ENCODE peak calls at places on chromosomes 6 and 20, in five cellular contexts. One of them, this sample, is unnamed.

GRCh38 chr6:71527831-71528377 is 239.3 kb downstream of the OGFRL1 start:
- DNase-seq in fibroblast of the aortic adventitia: peak
- DNase-seq in progenitor cell of endocrine pancreas: no peak
- DNase-seq in Panc1: no peak
- DNase-seq in GM13976: no peak
- DNase-seq in this sample: no peak

GRCh38 chr6:47004458-47004857 is 37.7 kb downstream of the ADGRF1 start:
- DNase-seq in GM13976: no peak
- DNase-seq in progenitor cell of endocrine pancreas: no peak
- DNase-seq in Panc1: no peak
- DNase-seq in fibroblast of the aortic adventitia: peak
- DNase-seq in this sample: no peak

GRCh38 chr20:56934888-56935287 is 305.8 kb downstream of the TFAP2C start:
- DNase-seq in fibroblast of the aortic adventitia: no peak
- DNase-seq in progenitor cell of endocrine pancreas: no peak
- DNase-seq in GM13976: no peak
- DNase-seq in Panc1: no peak
- DNase-seq in this sample: no peak

GRCh38 chr6:137650720-137651119 is 156.5 kb upstream of the OLIG3 start:
- DNase-seq in fibroblast of the aortic adventitia: no peak
- DNase-seq in progenitor cell of endocrine pancreas: no peak
- DNase-seq in Panc1: no peak
- DNase-seq in GM13976: no peak
- DNase-seq in this sample: no peak

GRCh38 chr20:60138263-60139127 is 180.3 kb downstream of the CDH26 start:
- DNase-seq in progenitor cell of endocrine pancreas: no peak
- DNase-seq in fibroblast of the aortic adventitia: no peak
- DNase-seq in GM13976: peak
- DNase-seq in Panc1: no peak
- DNase-seq in this sample: peak

GRCh38 chr6:37826188-37826587 is 6.7 kb downstream of the ZFAND3 start:
- DNase-seq in fibroblast of the aortic adventitia: peak
- DNase-seq in Panc1: no peak
- DNase-seq in GM13976: no peak
- DNase-seq in progenitor cell of endocrine pancreas: no peak
- DNase-seq in this sample: no peak

GRCh38 chr6:5471637-5472430 is 210.5 kb downstream of the FARS2 start:
- DNase-seq in GM13976: no peak
- DNase-seq in fibroblast of the aortic adventitia: no peak
- DNase-seq in Panc1: no peak
- DNase-seq in progenitor cell of endocrine pancreas: no peak
- DNase-seq in this sample: no peak

GRCh38 chr20:61718361-61718760 is 347.3 kb downstream of the TAF4 start:
- DNase-seq in fibroblast of the aortic adventitia: no peak
- DNase-seq in GM13976: no peak
- DNase-seq in progenitor cell of endocrine pancreas: no peak
- DNase-seq in Panc1: no peak
- DNase-seq in this sample: no peak

GRCh38 chr20:62616728-62617621 is 25.3 kb upstream of the SLCO4A1 start:
- DNase-seq in Panc1: peak
- DNase-seq in fibroblast of the aortic adventitia: peak
- DNase-seq in progenitor cell of endocrine pancreas: peak
- DNase-seq in GM13976: peak
- DNase-seq in this sample: peak

GRCh38 chr6:3328145-3328544 is 69.4 kb downstream of the PSMG4 start:
- DNase-seq in progenitor cell of endocrine pancreas: no peak
- DNase-seq in fibroblast of the aortic adventitia: peak
- DNase-seq in GM13976: no peak
- DNase-seq in Panc1: no peak
- DNase-seq in this sample: no peak

GRCh38 chr6:151240036-151240685 is 394 bp downstream of the AKAP12 start:
- DNase-seq in GM13976: peak
- DNase-seq in progenitor cell of endocrine pancreas: peak
- DNase-seq in fibroblast of the aortic adventitia: peak
- DNase-seq in Panc1: no peak
- DNase-seq in this sample: peak

GRCh38 chr20:50987493-50988210 is 29.0 kb downstream of the MOCS3 start:
- DNase-seq in progenitor cell of endocrine pancreas: peak
- DNase-seq in fibroblast of the aortic adventitia: peak
- DNase-seq in GM13976: peak
- DNase-seq in Panc1: peak
- DNase-seq in this sample: peak

GRCh38 chr20:44228465-44229258 is 18.1 kb upstream of the OSER1 start:
- DNase-seq in GM13976: no peak
- DNase-seq in Panc1: no peak
- DNase-seq in fibroblast of the aortic adventitia: no peak
- DNase-seq in progenitor cell of endocrine pancreas: no peak
- DNase-seq in this sample: no peak

GRCh38 chr20:50891138-50891537 is 40.1 kb downstream of the ADNP start:
- DNase-seq in GM13976: no peak
- DNase-seq in fibroblast of the aortic adventitia: no peak
- DNase-seq in progenitor cell of endocrine pancreas: no peak
- DNase-seq in Panc1: no peak
- DNase-seq in this sample: no peak

GRCh38 chr6:108798672-108799355 is 49.4 kb upstream of the ARMC2 start:
- DNase-seq in GM13976: no peak
- DNase-seq in fibroblast of the aortic adventitia: no peak
- DNase-seq in progenitor cell of endocrine pancreas: no peak
- DNase-seq in Panc1: no peak
- DNase-seq in this sample: no peak

GRCh38 chr6:128725271-128726233 is 157.4 kb upstream of the LAMA2 start:
- DNase-seq in GM13976: no peak
- DNase-seq in fibroblast of the aortic adventitia: peak
- DNase-seq in Panc1: peak
- DNase-seq in progenitor cell of endocrine pancreas: peak
- DNase-seq in this sample: peak

GRCh38 chr6:126427713-126428112 is 87.8 kb downstream of the CENPW start:
- DNase-seq in GM13976: no peak
- DNase-seq in Panc1: no peak
- DNase-seq in fibroblast of the aortic adventitia: no peak
- DNase-seq in progenitor cell of endocrine pancreas: no peak
- DNase-seq in this sample: no peak

GRCh38 chr6:111686249-111686997 is 80.7 kb upstream of the TRAF3IP2 start:
- DNase-seq in fibroblast of the aortic adventitia: no peak
- DNase-seq in GM13976: no peak
- DNase-seq in Panc1: no peak
- DNase-seq in progenitor cell of endocrine pancreas: no peak
- DNase-seq in this sample: no peak

GRCh38 chr6:149723771-149724417 is 6.0 kb upstream of the LATS1 start:
- DNase-seq in fibroblast of the aortic adventitia: peak
- DNase-seq in Panc1: no peak
- DNase-seq in GM13976: peak
- DNase-seq in progenitor cell of endocrine pancreas: no peak
- DNase-seq in this sample: peak

GRCh38 chr6:135006386-135006914 is 48.2 kb downstream of the HBS1L start:
- DNase-seq in fibroblast of the aortic adventitia: peak
- DNase-seq in progenitor cell of endocrine pancreas: no peak
- DNase-seq in Panc1: no peak
- DNase-seq in GM13976: no peak
- DNase-seq in this sample: no peak

GRCh38 chr20:57433658-57434389 is 42.6 kb downstream of the RBM38 start:
- DNase-seq in Panc1: no peak
- DNase-seq in fibroblast of the aortic adventitia: no peak
- DNase-seq in progenitor cell of endocrine pancreas: no peak
- DNase-seq in GM13976: no peak
- DNase-seq in this sample: no peak

GRCh38 chr20:16106191-16106849 is 466.9 kb downstream of the KIF16B start:
- DNase-seq in progenitor cell of endocrine pancreas: no peak
- DNase-seq in fibroblast of the aortic adventitia: no peak
- DNase-seq in GM13976: no peak
- DNase-seq in Panc1: no peak
- DNase-seq in this sample: no peak

GRCh38 chr6:98834060-98835031 is at the start of gene POU3F2:
- DNase-seq in fibroblast of the aortic adventitia: peak
- DNase-seq in Panc1: no peak
- DNase-seq in progenitor cell of endocrine pancreas: peak
- DNase-seq in GM13976: peak
- DNase-seq in this sample: peak

GRCh38 chr20:59232618-59233017 is 67.8 kb upstream of the EDN3 start:
- DNase-seq in Panc1: no peak
- DNase-seq in GM13976: no peak
- DNase-seq in fibroblast of the aortic adventitia: no peak
- DNase-seq in progenitor cell of endocrine pancreas: no peak
- DNase-seq in this sample: no peak

GRCh38 chr6:52537001-52537753 is 39.7 kb downstream of the TRAM2 start:
- DNase-seq in GM13976: peak
- DNase-seq in Panc1: no peak
- DNase-seq in progenitor cell of endocrine pancreas: no peak
- DNase-seq in fibroblast of the aortic adventitia: no peak
- DNase-seq in this sample: peak

GRCh38 chr6:37822851-37823682 is 3.5 kb downstream of the ZFAND3 start:
- DNase-seq in progenitor cell of endocrine pancreas: no peak
- DNase-seq in Panc1: no peak
- DNase-seq in GM13976: no peak
- DNase-seq in fibroblast of the aortic adventitia: peak
- DNase-seq in this sample: no peak

GRCh38 chr20:36113566-36114247 is 40.8 kb upstream of the EPB41L1 start:
- DNase-seq in GM13976: peak
- DNase-seq in fibroblast of the aortic adventitia: no peak
- DNase-seq in Panc1: no peak
- DNase-seq in progenitor cell of endocrine pancreas: no peak
- DNase-seq in this sample: peak

DNA sequence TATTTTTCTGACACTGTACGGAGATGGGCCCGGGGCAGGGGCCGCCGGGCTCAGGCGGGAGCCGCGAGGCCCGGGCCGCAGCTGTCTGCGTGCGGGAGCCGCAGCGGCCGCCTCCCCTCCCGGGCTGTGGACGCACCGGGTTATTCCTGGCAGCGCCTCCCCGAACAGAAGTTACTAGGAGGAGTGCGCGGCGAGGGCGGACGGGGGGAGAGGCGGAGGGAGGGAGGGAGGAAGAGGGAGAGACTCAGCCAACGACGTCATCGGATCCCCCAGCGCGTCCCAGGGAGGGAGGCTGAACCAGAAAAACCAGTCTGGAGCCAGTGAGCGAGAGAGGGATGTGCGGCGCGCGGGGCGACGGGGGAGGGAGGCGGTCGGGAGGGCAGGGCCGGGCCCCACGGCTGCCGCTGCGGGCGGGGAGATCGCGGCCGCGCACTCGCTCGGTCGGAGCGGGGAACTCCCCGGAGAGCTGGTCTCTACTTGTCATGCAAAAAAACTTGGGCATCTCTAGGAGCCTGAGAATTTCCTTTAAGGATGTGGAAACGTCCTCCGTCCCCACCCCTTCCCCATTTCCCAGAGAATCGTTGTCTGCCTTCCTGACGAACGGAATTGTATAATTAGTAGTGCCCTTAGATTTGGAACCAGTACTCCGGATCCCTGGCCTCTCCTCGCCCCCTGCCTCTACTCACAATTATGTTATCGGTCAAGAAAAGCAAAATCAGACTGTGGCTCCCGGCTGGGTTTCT is 1.4 kb upstream of the HIVEP2 start:
- DNase-seq in Panc1: peak
- DNase-seq in GM13976: peak
- DNase-seq in progenitor cell of endocrine pancreas: peak
- DNase-seq in fibroblast of the aortic adventitia: peak
- DNase-seq in this sample: peak
- TF ChIP-seq CTCF in Panc1: no peak
- TF ChIP-seq CTCF in GM13976: no peak
- TF ChIP-seq CTCF in progenitor cell of endocrine pancreas: no peak
- TF ChIP-seq CTCF in fibroblast of the aortic adventitia: no peak
- TF ChIP-seq CTCF in this sample: no peak

GRCh38 chr6:152634773-152635172 is 2.4 kb downstream of the SYNE1 start:
- DNase-seq in fibroblast of the aortic adventitia: no peak
- DNase-seq in Panc1: no peak
- DNase-seq in GM13976: no peak
- DNase-seq in progenitor cell of endocrine pancreas: no peak
- DNase-seq in this sample: no peak

GRCh38 chr6:152636675-152637421 is at the start of gene SYNE1:
- DNase-seq in progenitor cell of endocrine pancreas: peak
- DNase-seq in fibroblast of the aortic adventitia: peak
- DNase-seq in GM13976: peak
- DNase-seq in Panc1: no peak
- DNase-seq in this sample: peak

GRCh38 chr6:152632383-152632782 is 4.8 kb downstream of the SYNE1 start:
- DNase-seq in GM13976: no peak
- DNase-seq in progenitor cell of endocrine pancreas: no peak
- DNase-seq in Panc1: no peak
- DNase-seq in fibroblast of the aortic adventitia: no peak
- DNase-seq in this sample: no peak

GRCh38 chr6:152635949-152636674 is 1.1 kb downstream of the SYNE1 start:
- DNase-seq in progenitor cell of endocrine pancreas: no peak
- DNase-seq in GM13976: peak
- DNase-seq in fibroblast of the aortic adventitia: peak
- DNase-seq in Panc1: no peak
- DNase-seq in this sample: peak

DNA sequence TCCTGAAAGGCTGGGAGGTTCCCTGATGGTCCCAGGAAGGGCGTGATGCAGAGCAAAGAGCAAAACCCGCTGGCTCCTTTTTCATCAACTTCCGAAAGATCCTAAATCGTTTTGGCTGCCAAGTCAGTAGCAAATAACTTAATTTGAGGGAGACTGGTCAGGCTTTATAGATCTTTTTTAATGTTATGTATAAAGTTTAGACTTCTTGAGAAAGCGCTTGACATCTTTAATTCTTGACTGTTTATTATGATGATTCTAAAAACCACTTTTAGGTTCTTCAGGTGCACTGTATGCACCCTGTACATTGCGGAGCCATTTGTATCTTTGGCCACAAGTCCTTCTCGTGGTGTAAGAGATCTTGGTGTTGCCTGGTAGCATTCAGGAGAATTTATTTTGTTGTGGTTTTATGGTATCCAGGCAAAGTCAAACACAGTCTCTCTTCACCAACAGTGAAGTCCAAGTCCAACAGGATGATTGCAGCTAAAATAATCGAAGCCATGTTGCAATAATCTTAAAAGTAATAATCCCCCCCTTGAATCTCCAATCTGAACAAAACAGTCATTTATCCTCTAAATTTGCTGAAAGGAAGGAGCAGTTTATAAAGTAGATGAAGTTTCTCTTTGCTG is 373 bp upstream of the SYNE1 start:
- DNase-seq in fibroblast of the aortic adventitia: peak
- DNase-seq in GM13976: no peak
- DNase-seq in progenitor cell of endocrine pancreas: no peak
- DNase-seq in Panc1: no peak
- DNase-seq in this sample: no peak
- TF ChIP-seq CTCF in fibroblast of the aortic adventitia: no peak
- TF ChIP-seq CTCF in GM13976: no peak
- TF ChIP-seq CTCF in progenitor cell of endocrine pancreas: no peak
- TF ChIP-seq CTCF in Panc1: no peak
- TF ChIP-seq CTCF in this sample: no peak

GRCh38 chr6:91387290-91388062 is 800.6 kb upstream of the MAP3K7 start:
- DNase-seq in progenitor cell of endocrine pancreas: no peak
- DNase-seq in GM13976: no peak
- DNase-seq in fibroblast of the aortic adventitia: no peak
- DNase-seq in Panc1: no peak
- DNase-seq in this sample: no peak
- TF ChIP-seq CTCF in progenitor cell of endocrine pancreas: peak
- TF ChIP-seq CTCF in GM13976: no peak
- TF ChIP-seq CTCF in fibroblast of the aortic adventitia: no peak
- TF ChIP-seq CTCF in Panc1: no peak
- TF ChIP-seq CTCF in this sample: no peak

DNA sequence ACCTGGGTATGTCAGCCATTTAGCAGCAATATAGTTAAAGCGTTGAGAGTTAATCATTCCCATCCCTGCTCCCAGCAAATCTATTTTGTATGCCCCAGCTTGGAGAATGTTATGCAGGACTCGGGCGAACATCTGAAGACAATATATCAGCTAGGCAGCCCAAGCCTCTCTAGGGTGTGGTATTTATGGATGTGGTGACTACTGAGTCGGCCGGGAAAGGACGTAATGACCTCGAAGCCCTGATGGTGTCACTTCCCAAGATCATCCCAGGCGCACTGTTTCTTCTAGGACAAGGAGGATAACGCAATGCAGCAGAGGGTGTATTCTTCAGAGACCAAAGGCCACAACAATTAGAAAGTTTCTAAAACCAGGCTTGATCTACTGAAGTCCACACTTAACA is 63.6 kb upstream of the FAM184A start:
- DNase-seq in GM13976: no peak
- DNase-seq in Panc1: no peak
- DNase-seq in progenitor cell of endocrine pancreas: no peak
- DNase-seq in fibroblast of the aortic adventitia: no peak
- DNase-seq in this sample: no peak
- TF ChIP-seq CTCF in GM13976: no peak
- TF ChIP-seq CTCF in Panc1: no peak
- TF ChIP-seq CTCF in progenitor cell of endocrine pancreas: no peak
- TF ChIP-seq CTCF in fibroblast of the aortic adventitia: no peak
- TF ChIP-seq CTCF in this sample: no peak

This sample was measured in GM10248.